ENCODE peak calls at places on chromosome 2, in four cellular contexts. One of them, this sample, is unnamed.

GRCh38 chr2:136242687-136243277 is 124.8 kb upstream of the CXCR4 start:
- DNase-seq in K562: no peak
- DNase-seq in GM12878: no peak
- DNase-seq in HepG2: no peak
- DNase-seq in this sample: no peak

GRCh38 chr2:129741165-129741564 is 238.3 kb upstream of the RAB6C start:
- DNase-seq in HepG2: no peak
- DNase-seq in GM12878: no peak
- DNase-seq in K562: no peak
- DNase-seq in this sample: no peak

GRCh38 chr2:224033601-224034000 is 5.5 kb downstream of the SERPINE2 start:
- DNase-seq in HepG2: no peak
- DNase-seq in GM12878: no peak
- DNase-seq in K562: no peak
- DNase-seq in this sample: no peak

GRCh38 chr2:208985644-208986043 is 438.2 kb upstream of the MAP2 start:
- DNase-seq in HepG2: no peak
- DNase-seq in K562: peak
- DNase-seq in GM12878: no peak
- DNase-seq in this sample: no peak

GRCh38 chr2:207530160-207531023 is 630 bp downstream of the CREB1 start:
- DNase-seq in K562: peak
- DNase-seq in GM12878: no peak
- DNase-seq in HepG2: peak
- DNase-seq in this sample: no peak

GRCh38 chr2:85551698-85552678 is 9.3 kb downstream of the GGCX start:
- DNase-seq in HepG2: peak
- DNase-seq in GM12878: peak
- DNase-seq in K562: peak
- DNase-seq in this sample: peak

GRCh38 chr2:240629968-240630770 is 4.9 kb downstream of the GPR35 start:
- DNase-seq in K562: no peak
- DNase-seq in GM12878: no peak
- DNase-seq in HepG2: no peak
- DNase-seq in this sample: no peak

GRCh38 chr2:12456293-12457151 is 260.2 kb upstream of the TRIB2 start:
- DNase-seq in HepG2: peak
- DNase-seq in GM12878: peak
- DNase-seq in K562: peak
- DNase-seq in this sample: peak

GRCh38 chr2:42446503-42447271 is 47.1 kb downstream of the KCNG3 start:
- DNase-seq in GM12878: no peak
- DNase-seq in HepG2: no peak
- DNase-seq in K562: no peak
- DNase-seq in this sample: no peak

GRCh38 chr2:66121946-66122345 is 313.0 kb upstream of the MEIS1 start:
- DNase-seq in HepG2: no peak
- DNase-seq in K562: no peak
- DNase-seq in GM12878: no peak
- DNase-seq in this sample: no peak

GRCh38 chr2:66122491-66122890 is 312.4 kb upstream of the MEIS1 start:
- DNase-seq in HepG2: no peak
- DNase-seq in GM12878: no peak
- DNase-seq in K562: no peak
- DNase-seq in this sample: no peak

GRCh38 chr2:66126936-66127527 is 307.9 kb upstream of the MEIS1 start:
- DNase-seq in GM12878: no peak
- DNase-seq in HepG2: no peak
- DNase-seq in K562: no peak
- DNase-seq in this sample: no peak

GRCh38 chr2:66127656-66128055 is 307.3 kb upstream of the MEIS1 start:
- DNase-seq in GM12878: no peak
- DNase-seq in HepG2: no peak
- DNase-seq in K562: no peak
- DNase-seq in this sample: peak
- TF ChIP-seq TCF7 in GM12878: no peak
- TF ChIP-seq TCF7 in HepG2: no peak
- TF ChIP-seq TCF7 in K562: no peak
- TF ChIP-seq TCF7 in this sample: no peak

GRCh38 chr2:69917854-69918253 is 2.9 kb downstream of the MXD1 start:
- DNase-seq in GM12878: no peak
- DNase-seq in HepG2: no peak
- DNase-seq in K562: peak
- DNase-seq in this sample: no peak
- TF ChIP-seq TCF7 in GM12878: no peak
- TF ChIP-seq TCF7 in HepG2: no peak
- TF ChIP-seq TCF7 in K562: no peak
- TF ChIP-seq TCF7 in this sample: no peak

DNA sequence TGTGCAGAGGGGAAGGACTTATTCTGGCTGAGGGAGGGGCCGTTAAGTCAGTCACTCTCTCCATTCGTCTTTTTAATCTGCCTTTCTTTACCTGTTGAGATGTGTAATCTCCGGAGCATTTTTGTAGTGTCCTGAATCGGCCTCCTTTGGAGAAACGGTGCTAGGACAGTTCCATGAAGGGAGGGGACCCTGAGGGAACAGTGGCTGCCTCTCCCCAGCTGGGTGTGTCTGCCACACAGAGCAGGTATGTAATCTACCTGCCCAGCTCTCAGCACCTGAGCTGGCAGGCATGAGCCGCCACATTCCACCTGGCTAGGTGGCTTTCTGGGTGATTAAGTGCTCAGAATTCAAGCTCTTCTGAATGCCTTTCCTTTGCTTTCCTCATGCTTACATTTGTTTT is 131.2 kb downstream of the WDSUB1 start:
- DNase-seq in GM12878: no peak
- DNase-seq in K562: no peak
- DNase-seq in HepG2: no peak
- DNase-seq in this sample: peak
- TF ChIP-seq TCF7 in GM12878: no peak
- TF ChIP-seq TCF7 in K562: no peak
- TF ChIP-seq TCF7 in HepG2: no peak
- TF ChIP-seq TCF7 in this sample: no peak

GRCh38 chr2:39497077-39497867 is 60.2 kb upstream of the MAP4K3 start:
- DNase-seq in HepG2: no peak
- DNase-seq in GM12878: no peak
- DNase-seq in K562: no peak
- DNase-seq in this sample: no peak

GRCh38 chr2:39492095-39492590 is 55.1 kb upstream of the MAP4K3 start:
- DNase-seq in GM12878: peak
- DNase-seq in K562: peak
- DNase-seq in HepG2: peak
- DNase-seq in this sample: no peak

GRCh38 chr2:39491653-39492052 is 54.6 kb upstream of the MAP4K3 start:
- DNase-seq in GM12878: no peak
- DNase-seq in K562: no peak
- DNase-seq in HepG2: no peak
- DNase-seq in this sample: no peak

GRCh38 chr2:39492701-39493100 is 55.6 kb upstream of the MAP4K3 start:
- DNase-seq in GM12878: no peak
- DNase-seq in HepG2: no peak
- DNase-seq in K562: no peak
- DNase-seq in this sample: no peak

GRCh38 chr2:39494784-39495251 is 57.7 kb upstream of the MAP4K3 start:
- DNase-seq in HepG2: no peak
- DNase-seq in GM12878: peak
- DNase-seq in K562: peak
- DNase-seq in this sample: peak
- TF ChIP-seq TCF7 in HepG2: no peak
- TF ChIP-seq TCF7 in GM12878: no peak
- TF ChIP-seq TCF7 in K562: no peak
- TF ChIP-seq TCF7 in this sample: no peak

DNA sequence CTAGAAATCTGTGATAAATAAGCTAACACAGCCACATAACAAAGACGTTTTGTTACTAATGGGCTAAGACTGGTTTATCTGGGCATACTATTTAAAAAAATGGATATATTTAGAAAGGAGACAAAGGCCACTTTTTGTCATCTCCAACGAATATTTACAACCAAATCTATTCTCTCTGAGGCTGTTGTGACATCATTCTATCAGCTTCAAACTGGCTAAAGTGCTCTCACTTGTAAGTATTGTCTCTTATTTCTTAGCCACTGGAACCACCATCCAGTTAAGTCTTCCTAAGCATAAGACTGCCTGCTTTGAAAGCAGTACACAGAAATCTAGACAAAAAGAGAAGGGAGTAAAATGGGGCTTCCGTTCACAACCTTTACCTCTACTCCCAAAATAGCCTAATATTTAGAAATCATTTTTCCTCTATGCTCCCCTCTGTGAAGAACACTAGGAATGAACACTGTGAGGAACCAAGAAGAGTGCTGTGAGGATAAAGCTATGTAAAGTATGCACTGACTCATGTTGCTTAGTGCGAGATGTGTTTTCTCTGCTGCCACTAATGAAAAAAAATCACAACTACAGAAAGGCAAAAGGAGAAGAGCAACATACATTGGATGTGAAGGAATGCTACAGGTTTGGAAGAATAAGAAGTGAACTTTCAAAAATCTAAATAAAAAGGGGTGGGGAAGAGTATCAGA is 264.1 kb downstream of the EXOC6B start:
- DNase-seq in K562: no peak
- DNase-seq in GM12878: no peak
- DNase-seq in HepG2: peak
- DNase-seq in this sample: no peak
- TF ChIP-seq TCF7 in K562: no peak
- TF ChIP-seq TCF7 in GM12878: no peak
- TF ChIP-seq TCF7 in HepG2: no peak
- TF ChIP-seq TCF7 in this sample: no peak

DNA sequence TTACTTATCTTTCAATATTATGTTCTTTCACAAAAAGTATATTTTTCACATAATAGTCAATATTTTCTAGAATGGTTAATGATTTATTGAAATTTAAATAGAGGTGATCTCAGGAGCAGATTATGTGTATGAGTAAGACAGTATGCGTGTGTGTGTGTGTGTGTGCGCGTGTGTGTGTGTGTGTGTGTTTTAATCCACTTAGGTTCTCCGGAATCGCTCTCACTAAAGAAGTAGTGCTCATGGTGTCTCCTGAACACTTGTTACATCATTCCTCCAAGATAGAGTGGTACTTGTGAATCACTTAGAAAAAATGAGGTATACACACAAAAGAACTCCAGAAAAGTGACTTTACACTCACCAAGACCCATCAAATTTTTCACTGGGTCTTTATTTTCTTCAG is 91.0 kb upstream of the KCNH7 start:
- DNase-seq in GM12878: no peak
- DNase-seq in K562: no peak
- DNase-seq in HepG2: no peak
- DNase-seq in this sample: no peak
- TF ChIP-seq TCF7 in GM12878: no peak
- TF ChIP-seq TCF7 in K562: no peak
- TF ChIP-seq TCF7 in HepG2: no peak
- TF ChIP-seq TCF7 in this sample: no peak

GRCh38 chr2:173195100-173195499 is 119.5 kb downstream of the MAP3K20 start:
- DNase-seq in GM12878: no peak
- DNase-seq in HepG2: no peak
- DNase-seq in K562: no peak
- DNase-seq in this sample: no peak

GRCh38 chr2:173199303-173199702 is 123.7 kb downstream of the MAP3K20 start:
- DNase-seq in HepG2: no peak
- DNase-seq in GM12878: no peak
- DNase-seq in K562: no peak
- DNase-seq in this sample: no peak

GRCh38 chr2:173196080-173196479 is 120.4 kb downstream of the MAP3K20 start:
- DNase-seq in HepG2: no peak
- DNase-seq in K562: no peak
- DNase-seq in GM12878: no peak
- DNase-seq in this sample: peak

GRCh38 chr2:173196638-173197037 is 121.0 kb downstream of the MAP3K20 start:
- DNase-seq in GM12878: no peak
- DNase-seq in HepG2: no peak
- DNase-seq in K562: no peak
- DNase-seq in this sample: no peak

GRCh38 chr2:173198338-173198737 is 122.7 kb downstream of the MAP3K20 start:
- DNase-seq in HepG2: no peak
- DNase-seq in K562: no peak
- DNase-seq in GM12878: no peak
- DNase-seq in this sample: no peak
- TF ChIP-seq TCF7 in HepG2: no peak
- TF ChIP-seq TCF7 in K562: no peak
- TF ChIP-seq TCF7 in GM12878: no peak
- TF ChIP-seq TCF7 in this sample: no peak

DNA sequence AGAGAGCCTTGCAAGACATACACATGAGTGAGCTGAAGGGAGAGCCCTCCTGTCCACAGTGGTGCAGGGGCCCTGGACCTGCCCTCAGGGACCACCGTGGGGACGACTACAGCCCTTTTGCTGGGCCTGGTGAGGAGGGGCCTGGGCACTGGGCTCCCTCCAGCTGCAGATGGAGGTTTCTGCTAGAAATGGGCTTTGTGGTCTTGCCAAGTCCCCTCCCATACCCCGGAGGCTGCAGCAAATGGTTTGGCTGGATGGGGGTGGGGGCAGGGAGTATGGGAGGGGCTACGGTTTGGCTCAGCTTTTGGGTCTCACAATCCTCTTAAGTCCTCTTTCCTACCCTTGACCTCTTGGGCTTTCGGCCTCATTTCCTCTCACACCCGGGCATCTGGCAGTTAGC is 21.7 kb downstream of the TET3 start:
- DNase-seq in HepG2: no peak
- DNase-seq in GM12878: no peak
- DNase-seq in K562: no peak
- DNase-seq in this sample: peak
- TF ChIP-seq TCF7 in HepG2: no peak
- TF ChIP-seq TCF7 in GM12878: no peak
- TF ChIP-seq TCF7 in K562: no peak
- TF ChIP-seq TCF7 in this sample: no peak